ENCODE peak calls at places on chromosomes 5 and 9, in seven cellular contexts. D, L, O, B, Y, K and C are unnamed samples.

GRCh38 chr5:153321478-153321877 is 169.0 kb upstream of the GRIA1 start:
- DNase-seq in L (no peak), B (no peak), K (no peak), O (no peak), Y (no peak), D (no peak), C (no peak)

GRCh38 chr9:3868466-3868865 is 342.7 kb upstream of the RFX3 start:
- DNase-seq in Y (no peak), L (no peak), D (no peak), O (no peak), B (no peak), K (no peak), C (no peak)

GRCh38 chr5:175678074-175678473 is 20.2 kb downstream of the HRH2 start:
- DNase-seq in K (no peak), L (no peak), Y (no peak), O (no peak), B (no peak), D (no peak), C (no peak)

GRCh38 chr9:31715250-31715649 is 669.2 kb upstream of the ACO1 start:
- DNase-seq in B (no peak), K (peak; percentile 8), O (no peak), D (no peak), L (no peak), Y (no peak), C (no peak)

GRCh38 chr9:72695365-72695764 is 174.0 kb downstream of the TMC1 start:
- DNase-seq in B (no peak), K (no peak), L (no peak), D (no peak), Y (no peak), O (no peak), C (no peak)

GRCh38 chr9:111807197-111807596 is 12.5 kb upstream of the SHOC1 start:
- DNase-seq in Y (no peak), B (no peak), L (no peak), K (no peak), O (no peak), D (no peak), C (no peak)

GRCh38 chr5:121053055-121053985 is 589.2 kb downstream of the PRR16 start:
- DNase-seq in Y (no peak), K (no peak), L (no peak), D (no peak), O (no peak), B (no peak), C (no peak)

GRCh38 chr9:127144670-127145458 is 22.4 kb upstream of the ANGPTL2 start:
- DNase-seq in L (no peak), D (no peak), K (no peak), Y (no peak), B (no peak), O (no peak), C (no peak)

GRCh38 chr5:149611327-149611726 is 30.0 kb downstream of the ARHGEF37 start:
- DNase-seq in L (peak; percentile 45), K (peak; percentile 89), B (no peak), Y (no peak), D (no peak), O (no peak), C (no peak)

GRCh38 chr5:38772471-38772870 is 73.3 kb upstream of the OSMR start:
- DNase-seq in B (no peak), Y (no peak), K (no peak), O (no peak), L (no peak), D (no peak), C (no peak)

GRCh38 chr9:4680750-4681149 is 1.4 kb downstream of the CDC37L1 start:
- DNase-seq in Y (no peak), D (no peak), B (no peak), O (no peak), K (no peak), L (no peak), C (no peak)

GRCh38 chr5:76715734-76716455 is at the start of gene F2R:
- DNase-seq in B (no peak), Y (no peak), K (peak; percentile 88), D (no peak), L (no peak), O (peak; percentile 66), C (no peak)

GRCh38 chr5:139524932-139525585 is 36.1 kb upstream of the UBE2D2 start:
- DNase-seq in O (no peak), Y (no peak), K (no peak), B (no peak), L (no peak), D (no peak), C (no peak)

GRCh38 chr5:76084496-76085285 is 1.5 kb downstream of the SV2C start:
- DNase-seq in B (no peak), D (no peak), Y (no peak), O (no peak), K (no peak), L (no peak), C (no peak)

GRCh38 chr9:28853487-28853886 is 1280.2 kb upstream of the C9orf72 start:
- DNase-seq in K (no peak), D (no peak), B (no peak), Y (no peak), L (no peak), O (no peak), C (no peak)

GRCh38 chr9:108673386-108673785 is 182.4 kb downstream of the ACTL7B start:
- DNase-seq in D (no peak), O (no peak), K (no peak), Y (no peak), L (no peak), B (no peak), C (no peak)

GRCh38 chr5:17039170-17039569 is 103.1 kb upstream of the MYO10 start:
- DNase-seq in D (no peak), B (no peak), Y (no peak), K (no peak), O (no peak), L (no peak), C (no peak)

GRCh38 chr5:84487963-84488362 is 103.3 kb upstream of the EDIL3 start:
- DNase-seq in K (peak; percentile 92), O (no peak), Y (no peak), B (no peak), D (no peak), L (peak; percentile 46), C (no peak)

GRCh38 chr9:86801246-86801645 is 146.1 kb downstream of the GAS1 start:
- DNase-seq in D (no peak), L (no peak), O (no peak), Y (no peak), K (peak; percentile 41), B (no peak), C (no peak)

GRCh38 chr5:65820373-65820772 is 98.4 kb downstream of the NLN start:
- DNase-seq in K (no peak), L (no peak), B (no peak), D (no peak), Y (no peak), O (no peak), C (no peak)

GRCh38 chr5:177453852-177454396 is 7.3 kb downstream of the PRR7 start:
- DNase-seq in Y (peak; percentile 61), O (no peak), D (no peak), K (no peak), B (no peak), L (no peak), C (peak; percentile 87)

GRCh38 chr5:100026601-100027000 is 508.6 kb upstream of the FAM174A start:
- DNase-seq in O (no peak), L (no peak), D (no peak), K (no peak), Y (no peak), B (no peak), C (no peak)